ENCODE peak calls at places on chromosomes 13 and 19, in ten cellular contexts. F, W, E, J, Q, Y, A, P, T and M are unnamed samples.

GRCh38 chr19:17889609-17890214 is 18.0 kb downstream of the SLC5A5 start:
- DNase-seq in F (no peak), W (peak; percentile 27), E (peak; percentile 13), J (peak; percentile 65), Q (peak; percentile 62), Y (no peak), A (no peak), P (no peak), T (peak; percentile 26), M (no peak)

GRCh38 chr13:29548722-29549446 is 46.6 kb downstream of the SLC7A1 start:
- DNase-seq in F (no peak), W (peak; percentile 48), E (no peak), J (no peak), Q (peak; percentile 46), Y (no peak), A (no peak), P (no peak), T (peak; percentile 46), M (no peak)

GRCh38 chr13:40348096-40348679 is 318.3 kb downstream of the FOXO1 start:
- DNase-seq in F (no peak), W (no peak), E (no peak), J (no peak), Q (no peak), Y (no peak), A (no peak), P (no peak), T (no peak), M (no peak)

GRCh38 chr19:4224470-4224869 is 4.9 kb upstream of the EBI3 start:
- DNase-seq in F (no peak), W (no peak), E (no peak), J (no peak), Q (peak; percentile 3), Y (no peak), A (no peak), P (no peak), T (no peak), M (no peak)

GRCh38 chr13:41546372-41547252 is 89.3 kb downstream of the RGCC start:
- DNase-seq in F (no peak), W (no peak), E (no peak), J (no peak), Q (no peak), Y (no peak), A (no peak), P (no peak), T (peak; percentile 83), M (no peak)

GRCh38 chr13:80083516-80084085 is 257.3 kb downstream of the SPRY2 start:
- DNase-seq in F (no peak), W (no peak), E (no peak), J (no peak), Q (no peak), Y (no peak), A (no peak), P (no peak), T (peak; percentile 59), M (no peak)

GRCh38 chr19:16462757-16463250 is 9.0 kb downstream of the EPS15L1 start:
- DNase-seq in F (no peak), W (no peak), E (no peak), J (no peak), Q (no peak), Y (no peak), A (no peak), P (peak; percentile 66), T (no peak), M (no peak)

GRCh38 chr19:45515081-45515624 is 7.9 kb downstream of the VASP start:
- DNase-seq in F (no peak), W (no peak), E (peak; percentile 65), J (no peak), Q (no peak), Y (no peak), A (no peak), P (peak; percentile 74), T (no peak), M (peak; percentile 69)

GRCh38 chr13:27233964-27234363 is 17.4 kb upstream of the RPL21 start:
- DNase-seq in F (no peak), W (no peak), E (no peak), J (no peak), Q (no peak), Y (no peak), A (no peak), P (no peak), T (no peak), M (no peak)

GRCh38 chr13:99905814-99906213 is 65.8 kb downstream of the ZIC5 start:
- DNase-seq in F (no peak), W (no peak), E (no peak), J (no peak), Q (no peak), Y (no peak), A (no peak), P (no peak), T (no peak), M (no peak)

GRCh38 chr13:23505007-23505406 is 65.2 kb upstream of the TNFRSF19 start:
- DNase-seq in F (no peak), W (no peak), E (peak; percentile 29), J (no peak), Q (no peak), Y (no peak), A (no peak), P (no peak), T (peak; percentile 87), M (no peak)

GRCh38 chr13:83229574-83230300 is 652.5 kb downstream of the SLITRK1 start:
- DNase-seq in F (no peak), W (no peak), E (no peak), J (no peak), Q (no peak), Y (no peak), A (no peak), P (no peak), T (peak; percentile 53), M (no peak)

GRCh38 chr13:75359266-75359665 is 122.7 kb downstream of the TBC1D4 start:
- DNase-seq in F (no peak), W (no peak), E (no peak), J (no peak), Q (no peak), Y (no peak), A (peak; percentile 16), P (no peak), T (peak; percentile 92), M (no peak)

GRCh38 chr13:77516342-77516789 is 19.1 kb upstream of the SCEL start:
- DNase-seq in F (no peak), W (no peak), E (no peak), J (no peak), Q (no peak), Y (no peak), A (no peak), P (peak; percentile 58), T (peak; percentile 11), M (no peak)

GRCh38 chr19:2944403-2944774 is 382 bp downstream of the ZNF77 start:
- DNase-seq in F (no peak), W (no peak), E (no peak), J (no peak), Q (no peak), Y (no peak), A (no peak), P (no peak), T (no peak), M (no peak)